ENCODE peak calls at places on chromosomes 4 and X, in four cellular contexts. K is HepG2, B is K562, R is HCT116. H is an unnamed sample.

GRCh38 chr4:113821851-113822250 is 60.3 kb upstream of the CAMK2D start:
- DNase-seq in K (no peak), B (no peak), R (no peak), H (no peak)

GRCh38 chr4:1045193-1045594 is 33.8 kb downstream of the FGFRL1 start:
- DNase-seq in K (no peak), B (no peak), R (no peak), H (no peak)

GRCh38 chr4:69830529-69831269 is 29.2 kb downstream of the SULT1E1 start:
- DNase-seq in K (peak), B (no peak), R (no peak), H (no peak)

GRCh38 chr4:88008624-88009235 is 1.3 kb downstream of the PKD2 start:
- DNase-seq in K (no peak), B (no peak), R (no peak), H (no peak)

GRCh38 chrX:120302434-120302833 is 8.8 kb downstream of the TMEM255A start:
- DNase-seq in K (no peak), B (no peak), R (no peak), H (no peak)

GRCh38 chr4:126916626-126917140 is 716.1 kb upstream of the INTU start:
- DNase-seq in K (no peak), B (peak), R (no peak), H (no peak)

GRCh38 chrX:71493111-71493613 is 39.7 kb upstream of the OGT start:
- DNase-seq in K (peak), B (no peak), R (no peak), H (no peak)

GRCh38 chrX:155767101-155767878 is 113.9 kb upstream of the VAMP7 start:
- DNase-seq in K (no peak), B (peak), R (peak), H (peak)

GRCh38 chr4:6500481-6501135 is 28.2 kb upstream of the PPP2R2C start:
- DNase-seq in K (no peak), B (no peak), R (no peak), H (no peak)

GRCh38 chr4:87141428-87141827 is 79.0 kb downstream of the KLHL8 start:
- DNase-seq in K (no peak), B (no peak), R (no peak), H (no peak)

GRCh38 chr4:80125252-80126177 is 52.5 kb upstream of the ANTXR2 start:
- DNase-seq in K (no peak), B (peak), R (peak), H (no peak)

GRCh38 chr4:181289203-181289602 is 954.0 kb upstream of the TENM3 start:
- DNase-seq in K (no peak), B (no peak), R (no peak), H (no peak)

GRCh38 chr4:137755033-137755471 is 222.8 kb upstream of the PCDH18 start:
- DNase-seq in K (no peak), B (no peak), R (peak), H (no peak)

GRCh38 chr4:74223801-74224200 is 65.9 kb downstream of the MTHFD2L start:
- DNase-seq in K (no peak), B (no peak), R (no peak), H (no peak)

GRCh38 chr4:41709844-41710481 is 38.6 kb downstream of the PHOX2B start:
- DNase-seq in K (no peak), B (peak), R (no peak), H (no peak)

GRCh38 chrX:149392896-149393295 is 112.2 kb downstream of the IDS start:
- DNase-seq in K (peak), B (no peak), R (no peak), H (no peak)

GRCh38 chr4:2946812-2947600 is 16.2 kb downstream of the NOP14 start:
- DNase-seq in K (no peak), B (no peak), R (no peak), H (no peak)

GRCh38 chr4:128600410-128600809 is 209.1 kb upstream of the JADE1 start:
- DNase-seq in K (peak), B (no peak), R (no peak), H (no peak)

GRCh38 chrX:129759576-129760061 is 20.1 kb upstream of the SASH3 start:
- DNase-seq in K (no peak), B (peak), R (no peak), H (no peak)

GRCh38 chrX:112941209-112941788 is 100.7 kb upstream of the AMOT start:
- DNase-seq in K (no peak), B (no peak), R (no peak), H (peak)

GRCh38 chr4:59671037-59671436 is 1529.1 kb upstream of the ADGRL3 start:
- DNase-seq in K (no peak), B (no peak), R (no peak), H (no peak)

GRCh38 chr4:153409924-153410501 is 56.1 kb upstream of the TMEM131L start:
- DNase-seq in K (no peak), B (peak), R (no peak), H (no peak)

GRCh38 chr4:100823066-100823992 is 305.5 kb upstream of the EMCN start:
- DNase-seq in K (peak), B (no peak), R (peak), H (peak)

GRCh38 chr4:158860856-158861255 is 92.0 kb downstream of the FNIP2 start:
- DNase-seq in K (no peak), B (no peak), R (no peak), H (no peak)

GRCh38 chrX:12975670-12975965 is 708 bp downstream of the TMSB4X start:
- DNase-seq in K (no peak), B (no peak), R (no peak), H (no peak)

GRCh38 chr4:8110071-8110986 is 48.3 kb downstream of the ABLIM2 start:
- DNase-seq in K (peak), B (peak), R (no peak), H (no peak)

GRCh38 chr4:8114456-8115202 is 44.0 kb downstream of the ABLIM2 start:
- DNase-seq in K (no peak), B (no peak), R (no peak), H (no peak)

GRCh38 chr4:8113611-8114343 is 44.8 kb downstream of the ABLIM2 start:
- DNase-seq in K (no peak), B (no peak), R (no peak), H (no peak)

GRCh38 chr4:8112672-8113071 is 45.9 kb downstream of the ABLIM2 start:
- DNase-seq in K (no peak), B (no peak), R (no peak), H (no peak)

GRCh38 chr4:8112036-8112576 is 46.5 kb downstream of the ABLIM2 start:
- DNase-seq in K (no peak), B (no peak), R (no peak), H (no peak)
- TF ChIP-seq TCF7L2 in K (no peak), B (no peak), R (no peak), H (no peak)

GRCh38 chr4:76488905-76489798 is 54.1 kb downstream of the SHROOM3 start:
- DNase-seq in K (no peak), B (no peak), R (no peak), H (no peak)
- H3K27ac ChIP-seq in K (no peak), B (no peak), R (no peak), H (no peak)

GRCh38 chr4:187366530-187367279 is 628.9 kb upstream of the ZFP42 start:
- DNase-seq in K (peak), B (no peak), R (no peak), H (no peak)

DNA sequence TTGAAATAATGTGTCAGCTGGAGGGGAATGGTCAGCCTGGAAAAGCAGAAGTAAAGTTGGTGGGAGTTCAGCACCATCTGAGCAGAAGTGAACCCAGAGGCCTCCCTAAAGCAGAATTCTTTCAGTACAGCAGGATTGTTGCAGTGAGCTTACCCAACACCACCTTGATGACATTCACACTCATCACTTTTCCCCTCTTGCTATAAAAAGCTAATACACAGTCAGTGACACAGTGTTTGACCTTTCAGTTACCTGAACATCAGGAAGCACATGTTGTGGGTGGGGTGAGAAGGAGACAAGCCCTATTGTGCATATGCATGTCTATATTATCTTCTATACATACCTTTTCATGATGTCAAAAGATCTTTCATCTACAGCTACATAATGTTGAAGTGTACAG is 624.7 kb upstream of the ZFP42 start:
- DNase-seq in K (no peak), B (no peak), R (no peak), H (no peak)
- TF ChIP-seq TCF7L2 in K (no peak), B (no peak), R (no peak), H (no peak)

GRCh38 chr4:138864961-138865720 is 150.4 kb upstream of the NOCT start:
- DNase-seq in K (no peak), B (no peak), R (no peak), H (no peak)
- H3K27ac ChIP-seq in K (no peak), B (no peak), R (no peak), H (no peak)

DNA sequence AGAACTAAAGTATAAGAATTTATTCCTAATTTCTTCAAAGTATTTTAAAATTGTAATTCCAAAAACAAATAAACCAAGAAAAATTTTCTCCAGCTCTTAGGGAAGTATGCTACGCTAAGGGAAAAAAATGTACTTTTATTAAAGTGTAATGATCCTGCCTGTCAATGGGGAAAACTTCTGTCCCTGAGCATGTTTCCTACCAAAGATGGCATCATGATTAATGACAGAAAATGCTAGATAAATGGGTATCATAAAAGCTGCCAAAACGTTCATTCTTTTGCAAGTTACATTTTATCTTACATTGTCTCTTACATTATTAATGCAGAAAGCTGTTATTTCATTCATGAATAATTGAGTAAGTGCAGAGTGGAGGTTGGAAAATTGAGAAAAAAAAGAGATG is 443.4 kb downstream of the TECRL start:
- DNase-seq in K (no peak), B (no peak), R (no peak), H (no peak)
- TF ChIP-seq TCF7L2 in K (no peak), B (no peak), R (no peak), H (no peak)

GRCh38 chrX:25007059-25008053 is 8.4 kb downstream of the ARX start:
- DNase-seq in K (no peak), B (no peak), R (no peak), H (no peak)
- H3K27ac ChIP-seq in K (no peak), B (no peak), R (no peak), H (no peak)

DNA sequence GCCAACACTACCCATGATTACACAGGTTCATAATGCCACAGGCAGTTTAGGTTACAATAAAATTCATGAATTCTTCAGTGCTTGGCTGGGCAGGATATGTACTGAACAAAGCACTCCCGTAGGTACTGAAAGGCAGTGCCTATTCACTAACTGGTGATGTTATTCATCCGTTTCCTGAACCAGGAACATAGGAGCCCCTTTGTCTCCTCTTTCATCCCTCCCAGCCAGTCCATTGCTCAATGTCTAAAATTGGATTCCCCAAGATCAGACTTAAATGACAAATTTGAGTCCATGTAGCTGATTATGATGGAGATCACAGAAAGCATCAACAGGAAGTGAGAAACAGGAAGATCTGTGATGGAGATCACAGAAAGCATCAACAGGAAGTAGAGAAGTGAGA is 244.4 kb downstream of the DMD start:
- DNase-seq in K (no peak), B (no peak), R (no peak), H (no peak)
- TF ChIP-seq TCF7L2 in K (no peak), B (no peak), R (no peak), H (no peak)